ENCODE peak calls at places on chromosomes 2 and 18, in seven cellular contexts. M is H1, N is HCT116, Y is HepG2, C is GM12878, D is K562, Z is SK-N-SH. B is an unnamed sample.

GRCh38 chr18:23864620-23865019 is 149.9 kb upstream of the TTC39C start:
- DNase-seq in M (no peak), Y (no peak), N (no peak), C (no peak), Z (no peak), D (no peak), B (no peak)

GRCh38 chr2:42645551-42645950 is 77.1 kb downstream of the MTA3 start:
- DNase-seq in D (no peak), Y (no peak), N (no peak), M (no peak), C (no peak), Z (no peak), B (no peak)

GRCh38 chr2:169065864-169066507 is 3.4 kb upstream of the DHRS9 start:
- DNase-seq in Z (no peak), C (no peak), Y (no peak), N (no peak), D (no peak), M (no peak), B (no peak)

GRCh38 chr2:127330753-127331152 is 36.8 kb upstream of the ERCC3 start:
- DNase-seq in Z (no peak), C (no peak), Y (no peak), M (no peak), D (no peak), N (no peak), B (no peak)

GRCh38 chr2:98771771-98772521 is 41.0 kb upstream of the MGAT4A start:
- DNase-seq in C (no peak), D (no peak), Y (no peak), N (no peak), M (no peak), Z (no peak), B (no peak)

GRCh38 chr18:74868461-74868860 is 270.8 kb downstream of the ZNF407 start:
- DNase-seq in Y (no peak), Z (no peak), M (no peak), C (no peak), N (no peak), D (no peak), B (no peak)

GRCh38 chr18:79333046-79333445 is 62.7 kb upstream of the NFATC1 start:
- DNase-seq in N (no peak), M (no peak), Y (no peak), C (no peak), D (no peak), Z (no peak), B (no peak)

GRCh38 chr2:198762456-198762855 is 695.3 kb downstream of the SATB2 start:
- DNase-seq in D (no peak), N (no peak), C (no peak), Z (no peak), Y (no peak), M (no peak), B (no peak)

GRCh38 chr2:2662037-2662846 is 331.2 kb upstream of the MYT1L start:
- DNase-seq in C (no peak), Y (no peak), M (no peak), Z (no peak), N (no peak), D (no peak), B (peak; percentile 44)

GRCh38 chr18:63137999-63138448 is 181.5 kb downstream of the BCL2 start:
- DNase-seq in D (no peak), Y (no peak), C (no peak), M (no peak), N (no peak), Z (no peak), B (no peak)

GRCh38 chr2:127790694-127791529 is 20.1 kb downstream of the WDR33 start:
- DNase-seq in M (no peak), N (no peak), D (no peak), Y (no peak), Z (no peak), C (no peak), B (no peak)

GRCh38 chr18:78889250-78889649 is 90.4 kb upstream of the SALL3 start:
- DNase-seq in N (no peak), M (no peak), Z (no peak), D (no peak), C (no peak), Y (no peak), B (no peak)

GRCh38 chr2:101153811-101154210 is 2.6 kb upstream of the TBC1D8 start:
- DNase-seq in Z (no peak), C (no peak), N (no peak), D (no peak), M (no peak), Y (no peak), B (no peak)

GRCh38 chr18:51006948-51007786 is 22.8 kb upstream of the SMAD4 start:
- DNase-seq in C (no peak), M (no peak), Z (no peak), N (no peak), D (no peak), Y (peak; percentile 35), B (no peak)

GRCh38 chr2:203279288-203279687 is 40.5 kb downstream of the CYP20A1 start:
- DNase-seq in D (no peak), Y (no peak), Z (no peak), M (no peak), N (peak; percentile 19), C (no peak), B (no peak)

GRCh38 chr2:113172721-113173562 is 829 bp upstream of the PSD4 start:
- DNase-seq in Y (no peak), Z (no peak), D (no peak), N (no peak), M (no peak), C (no peak), B (no peak)

GRCh38 chr2:180203972-180204371 is 196.9 kb upstream of the CWC22 start:
- DNase-seq in M (no peak), D (no peak), N (no peak), C (no peak), Z (no peak), Y (no peak), B (no peak)
- TF ChIP-seq JUND in M (no peak), D (no peak), N (no peak), C (no peak), Z (no peak), Y (no peak), B (no peak)

DNA sequence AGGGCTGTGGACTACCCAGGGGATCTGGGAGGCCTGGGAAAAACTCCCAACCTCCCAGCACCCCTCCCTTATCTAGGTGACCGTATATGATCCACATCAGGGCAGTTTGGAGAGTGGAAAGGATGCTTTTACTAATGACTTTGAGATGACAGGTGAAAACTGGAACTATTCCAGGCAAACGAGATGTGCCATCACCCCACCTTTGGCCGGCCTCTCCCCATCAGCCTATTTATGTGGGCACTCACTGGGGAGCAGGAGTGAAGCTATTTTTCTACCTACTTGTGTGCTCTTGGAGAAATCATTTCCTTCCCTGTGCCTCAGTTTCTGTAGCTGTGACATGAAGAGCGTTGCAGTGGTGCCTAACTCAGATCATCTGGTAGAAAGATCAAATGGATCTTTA is 107.2 kb downstream of the SMAD7 start:
- DNase-seq in M (no peak), Y (no peak), D (no peak), N (no peak), C (no peak), Z (no peak), B (no peak)
- TF ChIP-seq JUND in M (no peak), Y (no peak), D (no peak), N (no peak), C (no peak), Z (no peak), B (no peak)

DNA sequence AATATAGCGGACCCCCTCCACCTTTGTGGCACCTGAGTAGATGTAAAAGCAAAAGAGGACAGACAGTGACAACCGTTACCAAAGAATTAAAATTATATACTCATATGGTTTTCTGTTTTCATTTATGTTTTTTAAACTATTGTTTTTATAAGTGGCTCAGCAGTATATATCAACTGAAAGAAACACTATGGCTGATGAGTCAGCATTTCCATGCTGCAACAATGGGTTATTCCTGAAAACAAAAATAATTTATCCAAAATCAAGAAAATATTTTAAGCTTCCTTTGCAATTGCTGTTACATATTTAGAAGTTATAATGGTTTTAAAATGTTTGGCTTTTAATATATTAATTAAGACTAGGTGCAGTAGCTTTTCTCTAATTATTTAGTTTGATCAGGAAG is 17.7 kb downstream of the MRPS9 start:
- DNase-seq in M (no peak), C (no peak), Y (no peak), Z (no peak), N (no peak), D (no peak), B (no peak)
- TF ChIP-seq JUND in M (no peak), C (no peak), Y (no peak), Z (no peak), N (no peak), D (no peak), B (no peak)

DNA sequence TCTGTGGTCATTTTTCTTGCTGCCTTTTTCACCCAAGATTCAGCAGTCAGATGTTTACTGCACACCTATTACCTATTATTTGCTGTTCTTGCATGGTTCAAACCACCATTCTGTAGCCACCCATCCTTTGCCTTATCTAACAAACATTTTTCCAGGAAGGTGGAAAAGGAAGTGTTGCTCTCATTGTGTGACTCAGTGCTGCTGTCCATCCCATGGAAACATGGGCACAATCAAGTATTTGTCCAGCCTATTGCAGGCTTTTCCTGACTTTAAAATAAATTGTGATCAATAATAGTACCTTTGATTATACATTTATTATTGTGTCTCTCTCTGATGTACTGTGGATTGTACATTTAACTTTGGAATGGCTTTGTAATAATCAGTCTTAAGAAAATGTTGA is 53.2 kb downstream of the USP14 start:
- DNase-seq in D (no peak), C (no peak), Z (no peak), N (no peak), Y (no peak), M (no peak), B (no peak)
- TF ChIP-seq JUND in D (no peak), C (no peak), Z (no peak), N (no peak), Y (no peak), M (no peak), B (no peak)

DNA sequence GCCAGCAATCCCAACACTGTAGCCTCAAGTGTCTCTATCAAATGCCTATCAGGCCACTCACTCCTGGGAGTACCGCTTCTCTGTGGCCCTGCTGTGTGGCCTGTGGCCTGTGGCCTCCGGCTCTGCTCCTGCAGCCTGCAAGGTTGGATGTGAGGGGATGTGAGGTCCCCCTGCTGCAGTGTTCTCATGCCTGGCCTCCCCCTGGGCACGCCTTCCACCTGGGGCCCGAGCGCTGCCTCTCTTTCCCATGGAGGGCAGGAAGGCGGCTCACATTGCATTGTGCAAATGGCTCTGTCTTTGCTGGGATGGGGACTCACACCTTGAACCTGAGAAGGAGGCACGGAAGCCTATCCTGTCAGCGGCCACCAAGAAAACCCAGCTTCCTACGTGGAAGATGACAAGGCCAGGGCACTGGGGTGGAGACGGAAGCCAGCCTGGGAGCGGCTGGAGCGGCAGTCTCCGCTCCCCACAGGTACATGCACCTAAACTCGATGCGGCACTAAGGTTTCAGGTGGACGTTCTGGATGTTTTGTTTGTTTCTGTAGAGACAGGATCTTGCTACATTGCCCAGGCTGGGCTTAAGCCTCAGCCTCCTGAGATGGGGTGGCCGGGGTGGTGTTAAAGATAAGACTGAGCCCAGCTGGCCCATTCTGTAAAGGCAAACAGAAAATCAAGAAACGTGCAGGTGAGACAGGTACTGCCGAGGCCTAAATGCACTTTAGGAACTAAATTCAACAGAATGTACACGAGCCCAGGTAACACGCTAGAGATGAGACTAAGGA is 140.1 kb downstream of the HDAC4 start:
- DNase-seq in N (no peak), C (no peak), Y (no peak), Z (no peak), D (no peak), M (no peak), B (no peak)
- TF ChIP-seq JUND in N (no peak), C (no peak), Y (no peak), Z (no peak), D (no peak), M (no peak), B (no peak)

GRCh38 chr2:53594586-53594918 is 173.1 kb upstream of the CHAC2 start:
- DNase-seq in D (no peak), N (no peak), M (no peak), C (no peak), Z (no peak), Y (no peak), B (no peak)

GRCh38 chr2:53593891-53594585 is 173.6 kb upstream of the CHAC2 start:
- DNase-seq in Y (no peak), Z (no peak), M (no peak), N (peak; percentile 24), C (no peak), D (no peak), B (no peak)
- TF ChIP-seq JUND in Y (no peak), Z (no peak), M (peak; percentile 75), N (peak; percentile 17), C (no peak), D (no peak), B (no peak)

B was measured in T47D.